ENCODE peak calls at places on chromosome 22, in seven cellular contexts. M, X, I, R, F, L and H are unnamed samples.

GRCh38 chr22:46738961-46739870 is 1.2 kb upstream of the CERK start:
- DNase-seq in X (peak; percentile 72), R (peak; percentile 83), F (peak; percentile 15), M (peak; percentile 58), L (no peak), I (no peak), H (peak; percentile 64)

GRCh38 chr22:40826984-40827741 is 8.0 kb upstream of the SLC25A17 start:
- DNase-seq in X (no peak), M (no peak), L (no peak), F (no peak), I (no peak), R (no peak), H (no peak)

GRCh38 chr22:41856484-41856883 is 23.6 kb downstream of the SREBF2 start:
- DNase-seq in R (no peak), F (no peak), L (no peak), M (no peak), X (no peak), I (no peak), H (no peak)

GRCh38 chr22:30694171-30694637 is 470 bp upstream of the OSBP2 start:
- DNase-seq in M (peak; percentile 24), R (no peak), F (peak; percentile 62), I (peak; percentile 77), X (peak; percentile 35), L (peak; percentile 2), H (no peak)

GRCh38 chr22:30864441-30865420 is 103.8 kb downstream of the MORC2 start:
- DNase-seq in X (no peak), F (no peak), M (no peak), R (no peak), I (no peak), L (no peak), H (no peak)

GRCh38 chr22:17077255-17077654 is 7.5 kb upstream of the IL17RA start:
- DNase-seq in F (no peak), R (no peak), L (no peak), M (no peak), I (no peak), X (peak; percentile 88), H (no peak)

GRCh38 chr22:19522190-19522880 is 1.9 kb downstream of the CLDN5 start:
- DNase-seq in F (no peak), M (no peak), L (no peak), X (no peak), R (no peak), I (no peak), H (no peak)

GRCh38 chr22:32539631-32540449 is 65.2 kb downstream of the FBXO7 start:
- DNase-seq in I (no peak), R (no peak), M (no peak), L (no peak), F (peak; percentile 36), X (no peak), H (no peak)

GRCh38 chr22:45008853-45009751 is 703 bp downstream of the PHF21B start:
- DNase-seq in L (no peak), M (no peak), R (no peak), X (no peak), I (peak; percentile 34), F (no peak), H (no peak)

GRCh38 chr22:50483106-50483505 is 1.8 kb downstream of the ADM2 start:
- DNase-seq in X (no peak), R (no peak), M (no peak), F (no peak), L (no peak), I (no peak), H (no peak)

GRCh38 chr22:20126284-20127029 is 5.1 kb upstream of the ZDHHC8 start:
- DNase-seq in R (no peak), M (no peak), L (no peak), F (no peak), X (no peak), I (no peak), H (no peak)

GRCh38 chr22:19643448-19644313 is 70.6 kb upstream of the SEPTIN5 start:
- DNase-seq in R (no peak), X (no peak), L (no peak), F (no peak), M (no peak), I (no peak), H (no peak)

GRCh38 chr22:39405346-39406085 is 5.9 kb downstream of the TAB1 start:
- DNase-seq in F (no peak), X (peak; percentile 65), M (no peak), R (no peak), I (peak; percentile 53), L (peak; percentile 30), H (peak; percentile 75)

DNA sequence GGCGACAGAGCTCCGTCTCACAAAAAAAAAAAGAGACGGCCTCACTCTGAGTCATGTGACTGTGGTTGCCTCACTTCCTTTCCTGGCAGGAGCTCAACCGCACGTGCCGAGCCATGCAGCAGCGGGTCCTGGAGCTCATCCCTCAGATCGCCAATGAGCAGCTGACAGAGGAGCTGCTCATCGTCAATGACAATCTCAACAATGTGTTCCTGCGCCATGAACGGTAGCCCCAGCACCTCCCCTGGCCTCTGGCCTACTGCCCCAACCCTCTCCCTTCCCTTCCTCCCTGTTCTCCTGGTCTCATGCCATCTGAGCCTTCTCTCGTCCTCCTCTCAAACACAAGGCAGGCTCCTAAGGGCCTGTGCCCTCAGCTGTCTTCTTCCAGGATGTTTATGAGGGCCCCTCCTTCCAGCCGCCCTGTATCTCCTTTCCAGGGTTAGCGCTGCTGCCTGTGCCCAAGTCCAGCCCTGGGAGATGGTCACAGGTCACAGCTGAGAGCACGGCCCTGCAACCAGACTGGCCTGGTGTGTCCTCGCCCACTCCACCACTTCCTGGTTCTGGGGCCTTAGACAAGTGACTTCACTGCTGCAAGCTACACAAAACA is 30.7 kb downstream of the TOM1 start:
- DNase-seq in X (peak; percentile 86), F (peak; percentile 49), M (peak; percentile 89), I (peak; percentile 78), R (peak; percentile 91), L (no peak), H (peak; percentile 91)
- TF ChIP-seq CTCF in X (no peak), F (no peak), M (no peak), I (no peak), R (no peak), L (no peak), H (no peak)

GRCh38 chr22:28414017-28414416 is 265.6 kb downstream of the TTC28 start:
- DNase-seq in I (no peak), R (no peak), X (peak; percentile 41), L (no peak), M (no peak), F (no peak), H (peak; percentile 31)

GRCh38 chr22:28410050-28410816 is 269.4 kb downstream of the TTC28 start:
- DNase-seq in L (no peak), I (no peak), F (no peak), X (peak; percentile 71), R (no peak), M (no peak), H (peak; percentile 53)

GRCh38 chr22:28417426-28417825 is 262.2 kb downstream of the TTC28 start:
- DNase-seq in I (no peak), L (no peak), F (no peak), M (no peak), X (no peak), R (no peak), H (no peak)

GRCh38 chr22:28411125-28411524 is 268.5 kb downstream of the TTC28 start:
- DNase-seq in L (no peak), R (no peak), X (no peak), I (no peak), F (no peak), M (no peak), H (no peak)

DNA sequence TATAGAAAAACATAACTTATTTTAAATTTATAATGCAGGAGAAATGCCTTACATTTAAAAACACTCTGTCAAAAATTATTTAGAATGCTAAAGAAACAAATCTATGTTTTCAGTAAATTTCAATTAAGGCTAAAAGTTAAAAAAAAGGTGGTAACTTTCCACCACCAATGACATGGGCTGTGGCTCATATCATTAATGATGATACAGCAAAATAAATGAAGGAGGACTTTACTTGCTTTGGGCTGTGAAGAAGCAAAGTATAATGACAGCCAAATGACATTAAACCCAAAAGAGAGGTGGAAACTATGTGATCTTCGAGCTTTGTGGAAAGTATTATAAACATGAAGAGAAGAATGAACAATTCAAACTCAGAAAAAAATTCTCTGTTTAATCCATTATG is 266.0 kb downstream of the TTC28 start:
- DNase-seq in F (no peak), R (no peak), L (no peak), M (no peak), X (no peak), I (no peak), H (no peak)
- H3K4me3 ChIP-seq in F (no peak overlapping the region), R (no peak overlapping the region), L (no peak overlapping the region), M (no peak overlapping the region), X (no peak overlapping the region), I (no peak overlapping the region), H (no peak overlapping the region)

GRCh38 chr22:35896306-35896705 is 132.3 kb downstream of the RBFOX2 start:
- DNase-seq in I (no peak), L (no peak), X (no peak), F (no peak), R (no peak), M (no peak), H (no peak)

GRCh38 chr22:35894937-35895708 is 133.5 kb downstream of the RBFOX2 start:
- DNase-seq in M (peak; percentile 36), R (no peak), F (no peak), X (peak; percentile 79), L (peak; percentile 34), I (peak; percentile 74), H (peak; percentile 85)

GRCh38 chr22:35893698-35894097 is 134.9 kb downstream of the RBFOX2 start:
- DNase-seq in F (no peak), R (no peak), X (peak; percentile 43), L (no peak), I (peak; percentile 26), M (no peak), H (peak; percentile 64)

GRCh38 chr22:35892192-35892591 is 136.4 kb downstream of the RBFOX2 start:
- DNase-seq in M (no peak), L (no peak), F (no peak), X (peak; percentile 75), I (no peak), R (no peak), H (peak; percentile 78)

DNA sequence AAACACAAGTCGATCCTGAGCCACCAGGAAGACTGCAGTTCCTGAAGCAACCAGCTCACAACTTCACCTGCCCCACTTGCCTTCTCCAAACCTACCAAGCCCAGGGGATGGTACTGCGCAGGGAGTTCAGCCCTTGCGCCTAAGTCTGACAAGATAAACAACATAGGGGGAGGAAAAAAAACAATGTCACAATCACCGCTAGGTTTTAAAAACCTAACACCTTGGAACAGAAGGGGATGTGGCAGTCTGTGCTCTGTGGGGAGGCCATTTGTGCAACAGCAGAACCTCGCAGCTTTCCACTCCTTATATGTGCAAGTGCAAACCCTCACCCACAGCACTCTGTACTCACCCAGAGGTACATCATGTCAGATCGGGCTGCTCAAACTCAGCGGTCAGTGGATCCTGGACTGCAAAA is 134.2 kb downstream of the RBFOX2 start:
- DNase-seq in F (no peak), R (no peak), M (no peak), X (no peak), I (peak; percentile 65), L (peak; percentile 10), H (peak; percentile 28)
- TF ChIP-seq CTCF in F (no peak), R (no peak), M (no peak), X (no peak), I (peak; percentile 18), L (peak; percentile 69), H (no peak)

DNA sequence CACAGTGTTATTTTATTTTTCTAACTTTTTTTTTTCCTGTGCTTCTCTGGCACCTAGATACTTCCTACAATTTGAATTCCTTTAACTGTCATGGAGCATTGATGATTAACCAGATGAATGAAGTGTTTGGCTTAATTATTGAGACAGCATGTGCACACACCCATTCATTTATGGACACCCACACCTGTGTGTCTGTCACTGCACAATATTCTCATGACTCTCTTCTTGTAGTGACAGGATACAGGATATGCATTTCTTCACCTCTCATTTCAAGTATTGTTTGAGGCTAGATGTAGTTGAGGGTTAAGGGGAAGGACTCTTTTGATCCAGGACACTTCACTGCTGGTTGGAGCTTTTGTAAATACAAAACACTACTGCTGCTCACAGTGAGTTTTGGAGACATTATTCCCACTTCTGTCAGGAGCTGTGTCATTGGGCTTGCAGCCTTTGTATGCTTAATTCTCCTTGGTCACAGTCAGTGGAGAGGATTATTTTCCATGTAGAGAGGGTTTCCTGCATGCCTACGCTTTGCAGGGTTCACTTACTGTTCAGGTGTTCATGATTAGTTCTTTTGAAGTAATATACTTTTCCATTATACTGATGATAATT is 33.5 kb downstream of the SPECC1L start:
- DNase-seq in X (no peak), I (no peak), M (no peak), R (no peak), L (no peak), F (no peak), H (no peak)
- H3K4me3 ChIP-seq in X (no peak overlapping the region), I (no peak overlapping the region), M (no peak overlapping the region), R (no peak overlapping the region), L (no peak overlapping the region), F (no peak overlapping the region), H (no peak overlapping the region)